ENCODE peak calls at places on chromosomes 13 and 19, in six cellular contexts. L is H1, Q is HepG2, P is GM12891, S is K562, Z is GM12878. Y is an unnamed sample.

GRCh38 chr19:3440082-3440481 is 40.2 kb downstream of the SMIM24 start:
- DNase-seq in L (peak; percentile 92), Q (peak; percentile 50), P (peak; percentile 73), S (peak; percentile 70), Z (no peak), Y (peak; percentile 72)

GRCh38 chr13:60351326-60351725 is 45.7 kb upstream of the TDRD3 start:
- DNase-seq in L (no peak), Q (no peak), P (no peak), S (no peak), Z (no peak), Y (no peak)

GRCh38 chr19:16880884-16881554 is 7.8 kb upstream of the F2RL3 start:
- DNase-seq in L (no peak), Q (no peak), P (no peak), S (no peak), Z (no peak), Y (no peak)

GRCh38 chr13:84662503-84662902 is 780.2 kb upstream of the SLITRK1 start:
- DNase-seq in L (no peak), Q (no peak), P (no peak), S (no peak), Z (no peak), Y (no peak)

GRCh38 chr19:33676999-33677665 is 55.4 kb downstream of the CHST8 start:
- DNase-seq in L (no peak), Q (no peak), P (no peak), S (no peak), Z (no peak), Y (no peak)

GRCh38 chr19:14006766-14007562 is 844 bp upstream of the RFX1 start:
- DNase-seq in L (peak; percentile 98), Q (no peak), P (no peak), S (peak; percentile 84), Z (no peak), Y (no peak)

GRCh38 chr13:30880756-30881155 is 25.3 kb upstream of the MEDAG start:
- DNase-seq in L (no peak), Q (peak; percentile 37), P (no peak), S (no peak), Z (no peak), Y (no peak)

GRCh38 chr19:17488593-17489391 is 18.5 kb downstream of the SLC27A1 start:
- DNase-seq in L (peak; percentile 97), Q (peak; percentile 88), P (peak; percentile 63), S (peak; percentile 97), Z (no peak), Y (peak; percentile 49)

GRCh38 chr13:98959775-98960325 is 18.0 kb downstream of the DOCK9 start:
- DNase-seq in L (no peak), Q (no peak), P (no peak), S (no peak), Z (no peak), Y (no peak)

GRCh38 chr13:29543230-29544215 is 52.0 kb downstream of the SLC7A1 start:
- DNase-seq in L (no peak), Q (peak; percentile 12), P (peak; percentile 72), S (peak; percentile 11), Z (peak; percentile 44), Y (peak; percentile 68)

GRCh38 chr13:102035969-102036368 is 365.9 kb downstream of the FGF14 start:
- DNase-seq in L (no peak), Q (no peak), P (no peak), S (no peak), Z (no peak), Y (no peak)

GRCh38 chr19:39236527-39236926 is 8.3 kb downstream of the IFNL3 start:
- DNase-seq in L (no peak), Q (no peak), P (no peak), S (no peak), Z (no peak), Y (no peak)

GRCh38 chr13:42363941-42364612 is 92.1 kb downstream of the AKAP11 start:
- DNase-seq in L (no peak), Q (no peak), P (no peak), S (no peak), Z (no peak), Y (no peak)

GRCh38 chr19:35745328-35746086 is at the start of the genes PSENEN and U2AF1L4:
- DNase-seq in L (peak; percentile 92), Q (peak; percentile 99), P (peak; percentile 74), S (peak; percentile 87), Z (peak; percentile 97), Y (peak; percentile 81)

GRCh38 chr19:33982706-33983105 is 186.0 kb downstream of the KCTD15 start:
- DNase-seq in L (no peak), Q (no peak), P (no peak), S (no peak), Z (no peak), Y (no peak)

GRCh38 chr19:6767357-6768235 is at the start of gene SH2D3A:
- DNase-seq in L (peak; percentile 98), Q (peak; percentile 65), P (peak; percentile 82), S (peak; percentile 96), Z (peak; percentile 92), Y (peak; percentile 86)

GRCh38 chr13:65914707-65915106 is 1315.4 kb downstream of the PCDH9 start:
- DNase-seq in L (no peak), Q (no peak), P (no peak), S (no peak), Z (no peak), Y (no peak)

GRCh38 chr19:52453324-52454094 is at the start of gene ZNF578:
- DNase-seq in L (no peak), Q (no peak), P (peak; percentile 29), S (peak; percentile 64), Z (no peak), Y (peak; percentile 11)

DNA sequence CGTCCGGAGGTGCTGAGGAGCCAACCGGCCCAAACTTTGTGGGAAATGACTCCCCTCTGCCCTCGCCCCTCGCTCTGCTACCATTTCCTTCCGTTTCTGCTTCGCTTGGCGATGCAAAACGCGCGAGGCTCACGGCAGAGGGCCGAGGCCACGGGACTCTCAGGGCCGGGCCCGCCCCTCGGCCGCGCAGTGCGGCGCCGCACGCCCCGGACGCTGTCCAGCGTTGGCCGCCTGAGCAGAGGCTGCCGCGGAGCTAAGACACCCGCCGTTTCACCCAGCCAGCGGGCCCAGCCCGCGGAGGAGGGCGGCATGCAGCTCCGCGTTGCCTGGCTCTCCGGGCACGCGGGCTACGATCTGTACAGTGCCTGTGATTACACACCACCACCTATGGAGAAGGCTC is 2.1 kb upstream of the ZNF578 start:
- DNase-seq in L (no peak), Q (no peak), P (no peak), S (no peak), Z (no peak), Y (peak; percentile 5)
- TF ChIP-seq POLR2AphosphoS5 in L (no peak), Q (no peak), P (no peak), S (no peak), Z (no peak), Y (no peak)

GRCh38 chr13:52128714-52129700 is at the start of gene NEK5:
- DNase-seq in L (peak; percentile 93), Q (peak; percentile 49), P (peak; percentile 59), S (peak; percentile 70), Z (no peak), Y (peak; percentile 52)

GRCh38 chr13:52127378-52127777 is 1.5 kb downstream of the NEK5 start:
- DNase-seq in L (no peak), Q (no peak), P (peak; percentile 5), S (no peak), Z (no peak), Y (no peak)

GRCh38 chr13:52127783-52128702 is 830 bp downstream of the NEK5 start:
- DNase-seq in L (peak; percentile 82), Q (peak; percentile 68), P (peak; percentile 39), S (peak; percentile 63), Z (peak; percentile 13), Y (peak; percentile 34)

GRCh38 chr13:52130641-52131040 is 1.8 kb upstream of the NEK5 start:
- DNase-seq in L (no peak), Q (no peak), P (no peak), S (no peak), Z (no peak), Y (no peak)

DNA sequence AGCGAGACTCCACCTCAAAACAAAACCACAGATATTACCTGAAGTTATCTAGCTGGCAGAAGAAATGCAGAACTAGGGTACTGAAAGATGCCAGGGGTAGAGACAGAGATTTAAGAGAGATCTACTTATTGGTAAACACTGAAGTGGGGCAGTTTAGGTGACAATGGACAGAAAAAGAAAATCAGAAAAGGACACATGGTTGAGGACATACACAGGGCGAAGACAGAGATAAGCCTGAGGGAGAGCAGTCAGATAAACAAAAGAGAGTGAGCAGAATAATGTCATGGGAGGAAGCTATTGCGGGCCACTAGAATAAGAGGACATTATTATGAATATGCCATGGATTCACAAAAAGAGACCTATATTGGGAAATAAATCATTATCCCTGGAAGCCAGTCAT is 3.3 kb downstream of the NEK5 start:
- DNase-seq in L (no peak), Q (no peak), P (no peak), S (no peak), Z (no peak), Y (no peak)
- TF ChIP-seq POLR2A in L (no peak), Q (no peak), P (no peak), S (no peak), Z (no peak), Y (no peak)

GRCh38 chr19:1069009-1069779 is 2.2 kb downstream of the ARHGAP45 start:
- DNase-seq in L (no peak), Q (no peak), P (no peak), S (no peak), Z (no peak), Y (peak; percentile 62)

GRCh38 chr19:1072371-1073015 is 5.5 kb downstream of the ARHGAP45 start:
- DNase-seq in L (no peak), Q (no peak), P (no peak), S (no peak), Z (no peak), Y (no peak)

GRCh38 chr19:1070576-1070930 is 3.6 kb downstream of the ARHGAP45 start:
- DNase-seq in L (peak; percentile 81), Q (no peak), P (no peak), S (no peak), Z (no peak), Y (no peak)

GRCh38 chr19:1073063-1073955 is 6.3 kb downstream of the ARHGAP45 start:
- DNase-seq in L (no peak), Q (no peak), P (no peak), S (peak; percentile 60), Z (no peak), Y (no peak)

DNA sequence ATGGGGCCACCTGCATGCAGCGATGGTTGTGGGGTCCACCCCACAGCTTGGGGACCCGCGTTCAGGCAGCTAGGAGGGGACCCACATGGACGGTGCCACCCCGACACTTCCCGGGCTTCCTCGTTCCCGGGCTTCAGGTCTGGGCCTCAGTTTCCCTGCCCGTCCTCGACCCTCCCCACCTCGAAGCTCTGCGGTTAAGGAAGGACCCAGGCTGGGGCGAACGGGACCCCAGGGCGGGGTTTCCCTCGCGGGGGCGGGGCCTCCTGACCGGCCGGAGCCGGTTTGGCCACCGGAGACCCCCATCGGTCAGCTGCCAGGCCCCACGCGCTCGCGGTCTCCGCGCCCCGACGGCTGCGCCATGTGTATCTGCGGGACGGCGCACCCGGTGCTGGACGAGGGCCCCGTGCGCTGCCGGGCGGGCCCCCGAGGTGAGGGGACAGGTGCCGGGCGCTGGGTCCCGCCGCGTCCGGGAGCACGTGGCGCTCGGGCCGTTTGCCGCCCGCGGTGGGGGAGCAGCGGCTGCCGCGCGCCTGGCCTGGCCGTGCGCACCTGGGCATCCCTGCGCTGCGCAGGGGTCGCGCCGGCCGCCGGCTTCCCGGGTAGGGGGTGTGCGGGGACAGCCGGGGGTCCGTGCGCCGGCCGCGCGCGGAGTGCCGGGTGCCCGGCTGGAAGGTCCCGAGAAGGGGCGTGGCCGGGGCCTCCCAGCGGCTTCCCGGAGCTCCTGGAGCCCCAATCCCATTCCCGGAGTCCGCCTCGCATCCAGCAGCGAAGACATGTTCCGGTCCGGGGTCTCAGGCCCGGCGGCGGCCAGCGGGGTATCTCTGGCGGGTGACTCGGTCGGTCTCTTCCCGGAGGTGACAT is 4.2 kb downstream of the ARHGAP45 start:
- DNase-seq in L (peak; percentile 91), Q (no peak), P (no peak), S (no peak), Z (no peak), Y (no peak)
- TF ChIP-seq TAF1 in L (no peak), Q (no peak), P (no peak), S (no peak), Z (no peak), Y (no peak)

GRCh38 chr13:67140006-67140405 is 90.1 kb downstream of the PCDH9 start:
- DNase-seq in L (no peak), Q (no peak), P (no peak), S (no peak), Z (no peak), Y (no peak)
- TF ChIP-seq POLR2AphosphoS5 in L (no peak), Q (no peak), P (no peak), S (no peak), Z (no peak), Y (no peak)

Y was measured in GM12892.